ENCODE peak calls at places on chromosomes 12 and 14, in nine cellular contexts. X, W, Z, O, E, B, V, A and C are unnamed samples.

GRCh38 chr12:26135571-26135970 is 10.7 kb upstream of the BHLHE41 start:
- DNase-seq in X (no peak), W (no peak), Z (no peak), O (no peak), E (no peak), B (no peak), V (no peak), A (no peak), C (no peak)

GRCh38 chr12:6563448-6564050 is 4.5 kb downstream of the NOP2 start:
- DNase-seq in X (peak), W (peak), Z (no peak), O (peak), E (peak), B (peak), V (peak), A (no peak), C (no peak)

GRCh38 chr14:54658836-54659235 is 91.9 kb downstream of the SAMD4A start:
- DNase-seq in X (no peak), W (peak), Z (no peak), O (no peak), E (no peak), B (no peak), V (no peak), A (no peak), C (no peak)

GRCh38 chr12:3533703-3534386 is 42.8 kb downstream of the PRMT8 start:
- DNase-seq in X (no peak), W (peak), Z (peak), O (no peak), E (no peak), B (no peak), V (peak), A (peak), C (no peak)

GRCh38 chr14:72747652-72748051 is 146.2 kb downstream of the DPF3 start:
- DNase-seq in X (no peak), W (no peak), Z (no peak), O (no peak), E (no peak), B (no peak), V (no peak), A (no peak), C (no peak)

GRCh38 chr12:108839011-108839889 is 18.1 kb downstream of the SSH1 start:
- DNase-seq in X (no peak), W (no peak), Z (no peak), O (no peak), E (no peak), B (peak), V (no peak), A (no peak), C (no peak)

GRCh38 chr12:67630373-67631088 is 18.0 kb upstream of the DYRK2 start:
- DNase-seq in X (no peak), W (no peak), Z (no peak), O (peak), E (peak), B (no peak), V (peak), A (no peak), C (peak)

GRCh38 chr14:74671789-74672188 is 41.1 kb downstream of the AREL1 start:
- DNase-seq in X (no peak), W (peak), Z (no peak), O (no peak), E (no peak), B (no peak), V (no peak), A (no peak), C (no peak)

GRCh38 chr12:95134085-95134484 is 60.7 kb upstream of the NR2C1 start:
- DNase-seq in X (no peak), W (no peak), Z (no peak), O (no peak), E (no peak), B (no peak), V (no peak), A (no peak), C (no peak)

GRCh38 chr12:121861549-121862254 is 3.0 kb upstream of the HPD start:
- DNase-seq in X (peak), W (no peak), Z (no peak), O (no peak), E (no peak), B (no peak), V (no peak), A (no peak), C (no peak)

GRCh38 chr14:92144708-92145107 is 22.9 kb downstream of the CPSF2 start:
- DNase-seq in X (peak), W (no peak), Z (no peak), O (no peak), E (no peak), B (no peak), V (no peak), A (no peak), C (no peak)

GRCh38 chr14:74574092-74574438 is 38.0 kb downstream of the LTBP2 start:
- DNase-seq in X (no peak), W (no peak), Z (no peak), O (no peak), E (no peak), B (no peak), V (no peak), A (no peak), C (no peak)

GRCh38 chr14:105062048-105062433 is 3.2 kb downstream of the GPR132 start:
- DNase-seq in X (no peak), W (no peak), Z (no peak), O (no peak), E (no peak), B (no peak), V (no peak), A (no peak), C (no peak)

GRCh38 chr12:130965668-130966067 is 12.0 kb downstream of the ADGRD1 start:
- DNase-seq in X (no peak), W (peak), Z (no peak), O (no peak), E (no peak), B (no peak), V (no peak), A (no peak), C (no peak)

GRCh38 chr14:68655961-68656360 is 136.9 kb downstream of the ZFP36L1 start:
- DNase-seq in X (no peak), W (no peak), Z (no peak), O (no peak), E (no peak), B (no peak), V (no peak), A (no peak), C (no peak)

GRCh38 chr14:102928412-102929348 is 6.2 kb downstream of the AMN start:
- DNase-seq in X (peak), W (peak), Z (no peak), O (peak), E (peak), B (peak), V (peak), A (peak), C (peak)

GRCh38 chr14:94648801-94649200 is 36.6 kb downstream of the SERPINA3 start:
- DNase-seq in X (no peak), W (no peak), Z (no peak), O (no peak), E (no peak), B (no peak), V (no peak), A (no peak), C (no peak)

GRCh38 chr14:104382361-104383087 is 197.0 kb upstream of the C14orf180 start:
- DNase-seq in X (no peak), W (no peak), Z (no peak), O (no peak), E (no peak), B (no peak), V (peak), A (no peak), C (no peak)